ENCODE peak calls at places on chromosomes 2 and 18, in nine cellular contexts. One of them, this sample, is unnamed.

GRCh38 chr18:5983479-5983878 is 88.2 kb upstream of the TMEM200C start:
- DNase-seq in CD4-positive, alpha-beta memory T cell: no peak
- DNase-seq in esophagus squamous epithelium: no peak
- DNase-seq in right cardiac atrium: no peak
- DNase-seq in H7: no peak
- DNase-seq in effector memory CD4-positive, alpha-beta T cell: no peak
- DNase-seq in AG04450: no peak
- DNase-seq in SJCRH30: no peak
- DNase-seq in fibroblast of lung: no peak
- DNase-seq in this sample: no peak

GRCh38 chr18:9333441-9334350 is 877 bp upstream of the TWSG1 start:
- DNase-seq in CD4-positive, alpha-beta memory T cell: no peak
- DNase-seq in esophagus squamous epithelium: peak; percentile 28
- DNase-seq in right cardiac atrium: no peak
- DNase-seq in H7: peak; percentile 71
- DNase-seq in effector memory CD4-positive, alpha-beta T cell: no peak
- DNase-seq in AG04450: no peak
- DNase-seq in SJCRH30: peak; percentile 16
- DNase-seq in fibroblast of lung: no peak
- DNase-seq in this sample: no peak

GRCh38 chr18:60656563-60656962 is 284.0 kb upstream of the MC4R start:
- DNase-seq in CD4-positive, alpha-beta memory T cell: no peak
- DNase-seq in esophagus squamous epithelium: no peak
- DNase-seq in right cardiac atrium: no peak
- DNase-seq in H7: no peak
- DNase-seq in effector memory CD4-positive, alpha-beta T cell: no peak
- DNase-seq in AG04450: no peak
- DNase-seq in SJCRH30: no peak
- DNase-seq in fibroblast of lung: no peak
- DNase-seq in this sample: no peak

GRCh38 chr2:191051825-191052778 is 38.1 kb upstream of the STAT1 start:
- DNase-seq in CD4-positive, alpha-beta memory T cell: peak; percentile 52
- DNase-seq in esophagus squamous epithelium: no peak
- DNase-seq in right cardiac atrium: no peak
- DNase-seq in H7: peak; percentile 21
- DNase-seq in effector memory CD4-positive, alpha-beta T cell: no peak
- DNase-seq in AG04450: no peak
- DNase-seq in SJCRH30: peak; percentile 82
- DNase-seq in fibroblast of lung: peak; percentile 56
- DNase-seq in this sample: peak; percentile 82

GRCh38 chr18:58336605-58337004 is 292.3 kb downstream of the ALPK2 start:
- DNase-seq in CD4-positive, alpha-beta memory T cell: no peak
- DNase-seq in esophagus squamous epithelium: no peak
- DNase-seq in right cardiac atrium: no peak
- DNase-seq in H7: no peak
- DNase-seq in effector memory CD4-positive, alpha-beta T cell: no peak
- DNase-seq in AG04450: no peak
- DNase-seq in SJCRH30: no peak
- DNase-seq in fibroblast of lung: peak; percentile 68
- DNase-seq in this sample: no peak

GRCh38 chr2:10765461-10765860 is 44.0 kb downstream of the ATP6V1C2 start:
- DNase-seq in CD4-positive, alpha-beta memory T cell: no peak
- DNase-seq in esophagus squamous epithelium: no peak
- DNase-seq in right cardiac atrium: no peak
- DNase-seq in H7: no peak
- DNase-seq in effector memory CD4-positive, alpha-beta T cell: no peak
- DNase-seq in AG04450: no peak
- DNase-seq in SJCRH30: no peak
- DNase-seq in fibroblast of lung: no peak
- DNase-seq in this sample: no peak

GRCh38 chr18:26429535-26429934 is 118.8 kb downstream of the KCTD1 start:
- DNase-seq in CD4-positive, alpha-beta memory T cell: no peak
- DNase-seq in esophagus squamous epithelium: no peak
- DNase-seq in right cardiac atrium: no peak
- DNase-seq in H7: peak; percentile 32
- DNase-seq in effector memory CD4-positive, alpha-beta T cell: no peak
- DNase-seq in AG04450: peak; percentile 50
- DNase-seq in SJCRH30: peak; percentile 56
- DNase-seq in fibroblast of lung: peak; percentile 85
- DNase-seq in this sample: peak; percentile 73

GRCh38 chr2:42868874-42869273 is 76.5 kb upstream of the HAAO start:
- DNase-seq in CD4-positive, alpha-beta memory T cell: no peak
- DNase-seq in esophagus squamous epithelium: no peak
- DNase-seq in right cardiac atrium: no peak
- DNase-seq in H7: no peak
- DNase-seq in effector memory CD4-positive, alpha-beta T cell: no peak
- DNase-seq in AG04450: no peak
- DNase-seq in SJCRH30: no peak
- DNase-seq in fibroblast of lung: no peak
- DNase-seq in this sample: no peak

GRCh38 chr2:122328811-122329210 is 573.4 kb downstream of the TSN start:
- DNase-seq in CD4-positive, alpha-beta memory T cell: no peak
- DNase-seq in esophagus squamous epithelium: no peak
- DNase-seq in right cardiac atrium: no peak
- DNase-seq in H7: no peak
- DNase-seq in effector memory CD4-positive, alpha-beta T cell: no peak
- DNase-seq in AG04450: no peak
- DNase-seq in SJCRH30: no peak
- DNase-seq in fibroblast of lung: no peak
- DNase-seq in this sample: no peak

GRCh38 chr2:158179660-158180059 is 78.0 kb downstream of the UPP2 start:
- DNase-seq in CD4-positive, alpha-beta memory T cell: no peak
- DNase-seq in esophagus squamous epithelium: no peak
- DNase-seq in right cardiac atrium: no peak
- DNase-seq in H7: no peak
- DNase-seq in effector memory CD4-positive, alpha-beta T cell: no peak
- DNase-seq in AG04450: no peak
- DNase-seq in SJCRH30: peak; percentile 48
- DNase-seq in fibroblast of lung: no peak
- DNase-seq in this sample: peak; percentile 45

GRCh38 chr2:39568561-39569006 is 97.1 kb upstream of the TMEM178A start:
- DNase-seq in CD4-positive, alpha-beta memory T cell: no peak
- DNase-seq in esophagus squamous epithelium: no peak
- DNase-seq in right cardiac atrium: no peak
- DNase-seq in H7: no peak
- DNase-seq in effector memory CD4-positive, alpha-beta T cell: no peak
- DNase-seq in AG04450: peak; percentile 42
- DNase-seq in SJCRH30: peak; percentile 90
- DNase-seq in fibroblast of lung: peak; percentile 90
- DNase-seq in this sample: peak; percentile 89

GRCh38 chr2:163044116-163044515 is 205.5 kb upstream of the KCNH7 start:
- DNase-seq in CD4-positive, alpha-beta memory T cell: no peak
- DNase-seq in esophagus squamous epithelium: no peak
- DNase-seq in right cardiac atrium: no peak
- DNase-seq in H7: no peak
- DNase-seq in effector memory CD4-positive, alpha-beta T cell: no peak
- DNase-seq in AG04450: no peak
- DNase-seq in SJCRH30: peak; percentile 2
- DNase-seq in fibroblast of lung: peak; percentile 3
- DNase-seq in this sample: no peak

GRCh38 chr2:20676353-20677215 is 9.6 kb downstream of the GDF7 start:
- DNase-seq in CD4-positive, alpha-beta memory T cell: no peak
- DNase-seq in esophagus squamous epithelium: no peak
- DNase-seq in right cardiac atrium: no peak
- DNase-seq in H7: peak; percentile 53
- DNase-seq in effector memory CD4-positive, alpha-beta T cell: no peak
- DNase-seq in AG04450: no peak
- DNase-seq in SJCRH30: no peak
- DNase-seq in fibroblast of lung: no peak
- DNase-seq in this sample: no peak

GRCh38 chr2:15941483-15941853 is 1.1 kb downstream of the MYCN start:
- DNase-seq in CD4-positive, alpha-beta memory T cell: no peak
- DNase-seq in esophagus squamous epithelium: no peak
- DNase-seq in right cardiac atrium: no peak
- DNase-seq in H7: peak; percentile 94
- DNase-seq in effector memory CD4-positive, alpha-beta T cell: no peak
- DNase-seq in AG04450: no peak
- DNase-seq in SJCRH30: peak; percentile 95
- DNase-seq in fibroblast of lung: no peak
- DNase-seq in this sample: no peak

GRCh38 chr2:219496781-219497494 is 1.8 kb upstream of the GMPPA start:
- DNase-seq in CD4-positive, alpha-beta memory T cell: no peak
- DNase-seq in esophagus squamous epithelium: no peak
- DNase-seq in right cardiac atrium: peak; percentile 79
- DNase-seq in H7: no peak
- DNase-seq in effector memory CD4-positive, alpha-beta T cell: no peak
- DNase-seq in AG04450: no peak
- DNase-seq in SJCRH30: no peak
- DNase-seq in fibroblast of lung: peak; percentile 44
- DNase-seq in this sample: no peak

GRCh38 chr2:13652531-13653313 is 936.0 kb downstream of the TRIB2 start:
- DNase-seq in CD4-positive, alpha-beta memory T cell: no peak
- DNase-seq in esophagus squamous epithelium: no peak
- DNase-seq in right cardiac atrium: no peak
- DNase-seq in H7: no peak
- DNase-seq in effector memory CD4-positive, alpha-beta T cell: no peak
- DNase-seq in AG04450: peak; percentile 24
- DNase-seq in SJCRH30: peak; percentile 79
- DNase-seq in fibroblast of lung: peak; percentile 85
- DNase-seq in this sample: no peak

GRCh38 chr18:62452280-62452824 is 70.5 kb upstream of the ZCCHC2 start:
- DNase-seq in CD4-positive, alpha-beta memory T cell: no peak
- DNase-seq in esophagus squamous epithelium: no peak
- DNase-seq in right cardiac atrium: no peak
- DNase-seq in H7: no peak
- DNase-seq in effector memory CD4-positive, alpha-beta T cell: no peak
- DNase-seq in AG04450: no peak
- DNase-seq in SJCRH30: no peak
- DNase-seq in fibroblast of lung: no peak
- DNase-seq in this sample: peak; percentile 30

GRCh38 chr2:128623776-128624424 is 305.2 kb upstream of the HS6ST1 start:
- DNase-seq in CD4-positive, alpha-beta memory T cell: no peak
- DNase-seq in esophagus squamous epithelium: no peak
- DNase-seq in right cardiac atrium: no peak
- DNase-seq in H7: no peak
- DNase-seq in effector memory CD4-positive, alpha-beta T cell: no peak
- DNase-seq in AG04450: peak; percentile 79
- DNase-seq in SJCRH30: peak; percentile 79
- DNase-seq in fibroblast of lung: peak; percentile 94
- DNase-seq in this sample: peak; percentile 91

DNA sequence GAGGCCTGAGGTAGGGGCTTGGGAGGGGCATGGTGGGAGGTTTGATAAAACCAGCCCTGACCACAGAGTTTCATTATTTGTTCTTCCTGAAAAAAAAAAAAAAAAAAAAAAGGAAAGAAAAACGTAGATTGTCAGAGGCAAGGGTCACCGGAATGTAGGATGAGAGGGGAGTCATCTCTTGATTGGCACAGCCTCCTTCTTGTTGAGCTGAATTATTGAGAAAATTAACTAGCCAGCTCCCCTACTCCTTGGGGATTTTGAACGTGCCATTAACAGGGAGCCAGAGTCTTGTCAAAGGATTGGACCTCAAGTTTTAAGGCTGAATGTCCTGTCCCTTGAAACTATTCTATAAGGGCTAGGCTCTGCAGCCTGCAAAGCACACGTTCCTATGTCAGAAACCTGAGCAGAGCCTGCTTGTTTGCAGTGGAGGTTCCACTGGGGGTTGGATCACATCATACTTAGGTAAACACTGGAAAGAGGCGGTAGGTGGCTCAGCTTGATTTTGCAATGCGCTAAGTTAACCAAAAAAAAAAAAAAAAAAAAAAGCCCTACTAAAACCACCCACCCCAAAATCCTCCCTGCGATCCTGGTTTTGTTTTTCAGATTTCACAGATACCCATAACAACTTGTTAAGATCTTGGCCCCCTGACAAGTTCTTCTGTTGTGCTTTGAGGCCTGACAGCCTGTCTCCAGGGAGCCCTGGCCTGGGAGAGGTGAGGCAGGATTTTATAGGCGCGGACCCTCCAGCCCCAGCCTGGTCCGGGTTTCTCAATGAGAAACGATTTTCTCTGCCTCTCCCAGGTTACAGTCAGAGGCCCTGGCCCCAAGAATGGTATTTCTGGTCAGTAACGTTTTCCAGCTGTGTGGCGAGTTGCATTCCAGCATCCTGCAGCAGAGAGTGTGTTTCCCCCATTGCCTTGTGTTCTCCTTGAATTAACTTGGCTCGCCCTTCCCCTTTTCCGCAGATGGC is 2.5 kb downstream of the INHBB start:
- DNase-seq in CD4-positive, alpha-beta memory T cell: no peak
- DNase-seq in esophagus squamous epithelium: no peak
- DNase-seq in right cardiac atrium: no peak
- DNase-seq in H7: peak; percentile 84
- DNase-seq in effector memory CD4-positive, alpha-beta T cell: no peak
- DNase-seq in AG04450: no peak
- DNase-seq in SJCRH30: no peak
- DNase-seq in fibroblast of lung: no peak
- DNase-seq in this sample: no peak
- H3K4me3 ChIP-seq in CD4-positive, alpha-beta memory T cell: no peak overlapping the region
- H3K4me3 ChIP-seq in esophagus squamous epithelium: no peak overlapping the region
- H3K4me3 ChIP-seq in right cardiac atrium: no peak overlapping the region
- H3K4me3 ChIP-seq in H7: no peak overlapping the region
- H3K4me3 ChIP-seq in effector memory CD4-positive, alpha-beta T cell: no peak overlapping the region
- H3K4me3 ChIP-seq in AG04450: no peak overlapping the region
- H3K4me3 ChIP-seq in SJCRH30: no peak overlapping the region
- H3K4me3 ChIP-seq in fibroblast of lung: no peak overlapping the region
- H3K4me3 ChIP-seq in this sample: no peak overlapping the region

GRCh38 chr2:25528173-25528572 is 145.2 kb downstream of the DTNB start:
- DNase-seq in CD4-positive, alpha-beta memory T cell: no peak
- DNase-seq in esophagus squamous epithelium: no peak
- DNase-seq in right cardiac atrium: no peak
- DNase-seq in H7: no peak
- DNase-seq in effector memory CD4-positive, alpha-beta T cell: no peak
- DNase-seq in AG04450: no peak
- DNase-seq in SJCRH30: no peak
- DNase-seq in fibroblast of lung: peak; percentile 87
- DNase-seq in this sample: peak; percentile 73
- H3K4me3 ChIP-seq in CD4-positive, alpha-beta memory T cell: no peak overlapping the region
- H3K4me3 ChIP-seq in esophagus squamous epithelium: no peak overlapping the region
- H3K4me3 ChIP-seq in right cardiac atrium: no peak overlapping the region
- H3K4me3 ChIP-seq in H7: no peak overlapping the region
- H3K4me3 ChIP-seq in effector memory CD4-positive, alpha-beta T cell: no peak overlapping the region
- H3K4me3 ChIP-seq in AG04450: no peak overlapping the region
- H3K4me3 ChIP-seq in SJCRH30: no peak overlapping the region
- H3K4me3 ChIP-seq in fibroblast of lung: no peak overlapping the region
- H3K4me3 ChIP-seq in this sample: no peak overlapping the region

DNA sequence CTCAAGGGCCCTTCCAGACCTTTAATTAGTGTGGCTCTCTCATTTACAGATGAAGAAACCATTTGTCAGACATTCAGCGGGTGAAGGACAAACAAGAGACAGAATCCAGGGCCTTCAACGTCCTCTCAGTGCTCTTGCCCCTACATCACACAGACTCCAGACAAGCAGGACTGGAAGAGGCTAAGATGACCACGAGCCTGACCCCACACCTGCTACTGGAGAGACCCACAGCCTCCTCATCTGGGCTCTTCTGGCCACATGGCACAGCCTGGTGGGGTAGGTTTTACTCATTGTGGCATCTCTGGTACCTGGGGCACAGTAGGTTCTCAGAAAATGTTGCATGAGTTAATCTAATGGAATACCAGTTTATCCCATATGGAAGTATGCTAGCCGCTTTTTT is 69.6 kb upstream of the TMEM247 start:
- DNase-seq in CD4-positive, alpha-beta memory T cell: no peak
- DNase-seq in esophagus squamous epithelium: no peak
- DNase-seq in right cardiac atrium: no peak
- DNase-seq in H7: no peak
- DNase-seq in effector memory CD4-positive, alpha-beta T cell: no peak
- DNase-seq in AG04450: no peak
- DNase-seq in SJCRH30: no peak
- DNase-seq in fibroblast of lung: no peak
- DNase-seq in this sample: no peak
- H3K4me3 ChIP-seq in CD4-positive, alpha-beta memory T cell: no peak overlapping the region
- H3K4me3 ChIP-seq in esophagus squamous epithelium: no peak overlapping the region
- H3K4me3 ChIP-seq in right cardiac atrium: no peak overlapping the region
- H3K4me3 ChIP-seq in H7: no peak overlapping the region
- H3K4me3 ChIP-seq in effector memory CD4-positive, alpha-beta T cell: no peak overlapping the region
- H3K4me3 ChIP-seq in AG04450: no peak overlapping the region
- H3K4me3 ChIP-seq in SJCRH30: no peak overlapping the region
- H3K4me3 ChIP-seq in fibroblast of lung: no peak overlapping the region
- H3K4me3 ChIP-seq in this sample: no peak overlapping the region

GRCh38 chr18:54958711-54959625 is at the start of gene CCDC68:
- DNase-seq in CD4-positive, alpha-beta memory T cell: no peak
- DNase-seq in esophagus squamous epithelium: no peak
- DNase-seq in right cardiac atrium: peak; percentile 85
- DNase-seq in H7: peak; percentile 69
- DNase-seq in effector memory CD4-positive, alpha-beta T cell: no peak
- DNase-seq in AG04450: no peak
- DNase-seq in SJCRH30: no peak
- DNase-seq in fibroblast of lung: peak; percentile 42
- DNase-seq in this sample: no peak
- H3K4me3 ChIP-seq in CD4-positive, alpha-beta memory T cell: no peak within 1 kb of the TSS
- H3K4me3 ChIP-seq in esophagus squamous epithelium: peak within 1 kb of the TSS; percentile 78
- H3K4me3 ChIP-seq in right cardiac atrium: peak within 1 kb of the TSS; percentile 66
- H3K4me3 ChIP-seq in H7: peak within 1 kb of the TSS; percentile 52
- H3K4me3 ChIP-seq in effector memory CD4-positive, alpha-beta T cell: no peak within 1 kb of the TSS
- H3K4me3 ChIP-seq in AG04450: peak within 1 kb of the TSS; percentile 61
- H3K4me3 ChIP-seq in SJCRH30: no peak within 1 kb of the TSS
- H3K4me3 ChIP-seq in fibroblast of lung: peak within 1 kb of the TSS; percentile 51
- H3K4me3 ChIP-seq in this sample: peak within 1 kb of the TSS; percentile 61

This sample was measured in fibroblast of the aortic adventitia.